ENCODE peak calls at places on chromosomes 6 and 20, in ten cellular contexts. V is uterus, O is right lobe of liver, D is K562, Q is stomach, K is thyroid gland, S is transverse colon, C is adrenal gland, P is endothelial cell of umbilical vein, I is lower leg skin. X is an unnamed sample.

GRCh38 chr20:17036546-17036945 is 190.3 kb upstream of the PCSK2 start:
- DNase-seq in V (no peak), O (no peak), D (no peak), Q (no peak), K (no peak), S (no peak), C (no peak), P (no peak), I (no peak), X (no peak)

GRCh38 chr6:110528051-110528929 is 51.9 kb upstream of the SLC22A16 start:
- DNase-seq in V (peak), O (no peak), D (peak), Q (peak), K (peak), S (peak), C (peak), P (peak), I (no peak), X (peak)

GRCh38 chr20:50580016-50580747 is 70.0 kb downstream of the PTPN1 start:
- DNase-seq in V (peak), O (peak), D (peak), Q (peak), K (peak), S (peak), C (peak), P (peak), I (peak), X (peak)

GRCh38 chr6:10268661-10269060 is 146.2 kb downstream of the TFAP2A start:
- DNase-seq in V (no peak), O (no peak), D (no peak), Q (no peak), K (no peak), S (no peak), C (no peak), P (no peak), I (no peak), X (no peak)

GRCh38 chr20:33561981-33562601 is 72.2 kb downstream of the CBFA2T2 start:
- DNase-seq in V (peak), O (peak), D (peak), Q (peak), K (peak), S (peak), C (peak), P (peak), I (peak), X (peak)

GRCh38 chr6:12477616-12478015 is 187.5 kb downstream of the EDN1 start:
- DNase-seq in V (no peak), O (no peak), D (no peak), Q (no peak), K (no peak), S (no peak), C (no peak), P (no peak), I (no peak), X (no peak)

GRCh38 chr6:139647001-139647400 is 272.6 kb upstream of the CITED2 start:
- DNase-seq in V (no peak), O (no peak), D (no peak), Q (no peak), K (no peak), S (no peak), C (no peak), P (no peak), I (no peak), X (no peak)

GRCh38 chr20:4999788-5000187 is 1.5 kb downstream of the SLC23A2 start:
- DNase-seq in V (no peak), O (no peak), D (no peak), Q (no peak), K (no peak), S (no peak), C (no peak), P (no peak), I (no peak), X (no peak)

GRCh38 chr6:37794825-37795224 is 24.7 kb upstream of the ZFAND3 start:
- DNase-seq in V (no peak), O (no peak), D (no peak), Q (no peak), K (peak), S (no peak), C (no peak), P (no peak), I (no peak), X (no peak)

GRCh38 chr6:100504786-100505737 is 40.3 kb upstream of the SIM1 start:
- DNase-seq in V (no peak), O (no peak), D (no peak), Q (no peak), K (no peak), S (no peak), C (no peak), P (peak), I (no peak), X (peak)

GRCh38 chr20:35171753-35172433 is at the start of gene PROCR:
- DNase-seq in V (peak), O (peak), D (peak), Q (peak), K (peak), S (peak), C (peak), P (peak), I (peak), X (peak)

GRCh38 chr20:15708984-15709598 is 864.2 kb downstream of the KIF16B start:
- DNase-seq in V (no peak), O (peak), D (peak), Q (peak), K (peak), S (peak), C (peak), P (no peak), I (no peak), X (peak)

DNA sequence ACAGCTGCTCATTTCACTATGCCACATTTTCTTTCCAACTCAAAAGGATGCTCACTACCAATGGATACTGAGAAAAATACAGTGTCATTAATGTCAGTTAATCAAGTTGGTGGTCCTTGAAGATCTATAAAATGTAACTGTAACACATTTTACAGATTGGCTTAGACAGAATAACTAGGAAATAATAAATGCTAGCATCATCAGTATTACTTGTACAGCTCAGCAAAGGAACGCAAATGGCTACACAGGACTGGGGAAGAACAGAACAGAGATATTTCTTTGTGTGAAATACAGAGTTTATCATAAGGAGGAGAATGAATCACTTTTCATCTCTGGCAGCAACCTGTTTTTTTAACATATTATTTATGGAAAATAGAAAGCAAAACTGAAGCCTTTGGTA is 8.2 kb upstream of the QKI start:
- DNase-seq in V (no peak), O (no peak), D (no peak), Q (no peak), K (no peak), S (no peak), C (no peak), P (no peak), I (no peak), X (no peak)
- TF ChIP-seq POLR2A in V (no peak), O (no peak), D (no peak), Q (no peak), K (no peak), S (no peak), C (no peak), P (no peak), I (no peak), X (no peak)

GRCh38 chr6:43274916-43275597 is 23.0 kb upstream of the SLC22A7 start:
- DNase-seq in V (no peak), O (peak), D (peak), Q (peak), K (peak), S (peak), C (no peak), P (no peak), I (no peak), X (no peak)
- TF ChIP-seq POLR2A in V (no peak), O (peak), D (no peak), Q (no peak), K (no peak), S (peak), C (no peak), P (no peak), I (no peak), X (no peak)

GRCh38 chr6:35240838-35241801 is 18.4 kb upstream of the ZNF76 start:
- DNase-seq in V (peak), O (peak), D (peak), Q (peak), K (peak), S (peak), C (peak), P (peak), I (peak), X (peak)

GRCh38 chr6:35242486-35242885 is 17.0 kb upstream of the ZNF76 start:
- DNase-seq in V (no peak), O (no peak), D (no peak), Q (no peak), K (no peak), S (no peak), C (no peak), P (no peak), I (no peak), X (no peak)

GRCh38 chr6:35244551-35244950 is 15.0 kb upstream of the ZNF76 start:
- DNase-seq in V (no peak), O (no peak), D (no peak), Q (no peak), K (no peak), S (no peak), C (no peak), P (no peak), I (peak), X (no peak)

GRCh38 chr6:35242906-35243305 is 16.6 kb upstream of the ZNF76 start:
- DNase-seq in V (no peak), O (no peak), D (no peak), Q (no peak), K (no peak), S (no peak), C (no peak), P (no peak), I (no peak), X (no peak)

DNA sequence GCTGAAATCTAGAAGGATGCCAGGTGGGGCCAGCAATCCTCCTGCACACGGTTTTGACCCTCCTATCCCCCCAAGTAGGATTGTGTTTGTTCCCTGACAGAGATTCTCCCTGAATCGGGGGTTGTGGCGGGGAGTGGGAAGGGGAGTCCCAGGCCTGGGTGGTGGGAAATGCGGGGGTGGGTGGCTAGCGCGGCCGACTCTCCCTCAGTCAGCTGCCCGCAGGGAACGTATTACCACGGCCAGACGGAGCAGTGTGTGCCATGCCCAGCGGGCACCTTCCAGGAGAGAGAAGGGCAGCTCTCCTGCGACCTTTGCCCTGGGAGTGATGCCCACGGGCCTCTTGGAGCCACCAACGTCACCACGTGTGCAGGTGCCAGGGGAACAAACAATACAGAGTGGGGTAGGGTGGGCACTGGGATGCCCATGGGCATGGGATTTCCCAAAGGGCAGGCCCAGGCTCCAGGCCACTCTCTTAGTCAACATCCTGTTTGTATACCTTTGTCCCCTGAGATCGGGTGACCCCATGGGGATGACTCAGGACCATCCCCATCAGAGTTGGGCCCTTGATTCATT is 16.1 kb upstream of the ZNF76 start:
- DNase-seq in V (no peak), O (peak), D (no peak), Q (no peak), K (no peak), S (no peak), C (no peak), P (no peak), I (peak), X (no peak)
- TF ChIP-seq POLR2A in V (no peak), O (no peak), D (no peak), Q (no peak), K (no peak), S (no peak), C (no peak), P (no peak), I (no peak), X (no peak)

GRCh38 chr6:130500693-130501092 is 134.9 kb downstream of the TMEM200A start:
- DNase-seq in V (no peak), O (no peak), D (no peak), Q (no peak), K (no peak), S (no peak), C (no peak), P (peak), I (no peak), X (no peak)

GRCh38 chr6:130503146-130503545 is 137.3 kb downstream of the TMEM200A start:
- DNase-seq in V (no peak), O (no peak), D (no peak), Q (no peak), K (no peak), S (no peak), C (no peak), P (no peak), I (no peak), X (no peak)

GRCh38 chr6:130505808-130506207 is 140.0 kb downstream of the TMEM200A start:
- DNase-seq in V (no peak), O (no peak), D (no peak), Q (no peak), K (no peak), S (no peak), C (no peak), P (no peak), I (no peak), X (no peak)
- TF ChIP-seq POLR2A in V (no peak), O (no peak), D (no peak), Q (no peak), K (no peak), S (no peak), C (no peak), P (no peak), I (no peak), X (no peak)

DNA sequence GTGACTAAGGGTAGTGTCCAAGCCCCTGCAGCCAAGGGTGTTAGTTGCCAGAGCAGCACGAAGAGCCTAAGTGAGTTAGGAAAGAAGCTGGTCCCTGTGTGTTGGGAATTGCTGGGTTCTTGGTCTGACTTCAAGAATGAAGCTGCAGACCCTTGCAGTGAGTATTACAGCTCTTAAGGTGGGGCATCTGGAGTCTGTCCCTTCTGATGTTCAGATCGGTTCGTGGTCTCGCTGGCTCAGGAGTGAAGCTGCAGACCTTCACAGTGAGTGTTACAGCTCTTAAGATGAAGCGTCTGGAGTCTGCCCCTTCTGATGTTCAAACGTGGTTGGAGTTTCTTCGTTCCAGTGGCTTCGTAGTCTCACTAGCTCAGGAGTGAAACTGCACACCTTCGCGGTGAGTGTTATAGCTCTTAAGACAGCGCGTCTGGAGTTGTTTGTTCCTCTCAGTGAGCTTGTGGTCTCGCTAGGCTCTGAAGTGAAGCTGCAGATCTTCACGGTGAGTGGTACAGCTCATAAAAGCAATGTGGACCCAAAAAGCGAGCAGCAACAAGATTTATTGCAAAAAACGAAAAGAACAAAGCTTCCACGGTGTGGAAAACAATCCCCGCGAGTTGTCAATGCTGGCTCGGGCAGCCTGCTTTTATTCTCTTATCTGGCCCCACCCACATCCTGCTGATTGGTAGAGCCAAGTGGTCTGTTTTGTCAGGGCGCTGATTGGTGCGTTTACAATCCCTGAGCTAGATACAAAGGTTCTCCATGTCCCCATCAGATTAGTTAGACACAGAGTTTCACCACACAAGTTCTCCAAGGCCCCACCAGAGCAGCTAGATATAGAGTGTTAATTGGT is 31.8 kb downstream of the PXDC1 start:
- DNase-seq in V (no peak), O (no peak), D (no peak), Q (no peak), K (peak), S (no peak), C (no peak), P (no peak), I (peak), X (no peak)
- TF ChIP-seq POLR2A in V (no peak), O (no peak), D (no peak), Q (no peak), K (no peak), S (no peak), C (no peak), P (peak), I (no peak), X (no peak)

DNA sequence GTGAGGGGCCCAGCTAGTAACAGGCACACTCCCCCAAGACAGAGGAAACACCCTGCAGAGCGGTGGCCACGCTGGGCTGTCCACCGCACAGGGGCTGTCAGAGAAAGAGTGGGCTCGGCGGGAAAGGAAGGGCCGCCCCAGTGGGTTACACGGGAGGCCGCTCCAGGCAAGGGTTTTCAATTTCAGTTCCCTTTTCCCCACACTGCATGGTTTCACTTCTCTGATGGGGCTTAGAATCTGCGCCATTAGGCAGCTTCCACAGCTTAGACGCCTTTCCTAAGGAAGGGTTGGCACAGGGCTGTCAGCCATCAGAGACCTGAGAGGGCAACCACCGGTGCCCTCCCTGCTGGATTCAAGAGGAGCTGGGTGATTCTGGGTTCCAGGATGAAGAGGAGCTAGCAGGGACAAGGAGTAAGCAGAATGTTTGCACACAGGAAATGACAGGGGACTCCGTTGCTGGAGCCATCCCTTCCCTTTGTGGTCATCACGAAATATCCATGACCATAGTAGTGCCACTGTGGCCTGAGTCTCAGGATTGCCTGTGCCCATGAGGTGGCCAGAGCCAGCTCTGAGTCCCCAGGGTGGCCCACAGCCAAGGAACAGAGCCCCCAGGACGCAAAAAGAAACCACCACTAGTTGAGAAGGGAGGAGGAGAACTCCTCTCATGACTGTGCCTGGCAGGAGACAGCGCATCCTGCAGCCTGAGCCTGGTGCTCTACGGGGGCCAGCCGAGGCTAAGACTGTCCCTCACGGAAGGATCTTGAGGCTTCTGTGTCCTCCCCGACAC is 282.6 kb downstream of the NRN1 start:
- DNase-seq in V (no peak), O (no peak), D (no peak), Q (no peak), K (no peak), S (peak), C (peak), P (no peak), I (no peak), X (no peak)
- TF ChIP-seq POLR2A in V (no peak), O (no peak), D (no peak), Q (no peak), K (no peak), S (no peak), C (no peak), P (no peak), I (no peak), X (no peak)

GRCh38 chr6:43608310-43608763 is 20.7 kb downstream of the GTPBP2 start:
- DNase-seq in V (peak), O (peak), D (peak), Q (peak), K (peak), S (peak), C (peak), P (peak), I (peak), X (peak)
- TF ChIP-seq POLR2A in V (no peak), O (no peak), D (no peak), Q (no peak), K (no peak), S (no peak), C (no peak), P (no peak), I (no peak), X (no peak)

GRCh38 chr6:27867941-27868705 is 44.1 kb downstream of the OR2B2 start:
- DNase-seq in V (no peak), O (no peak), D (no peak), Q (no peak), K (no peak), S (no peak), C (no peak), P (peak), I (no peak), X (no peak)

GRCh38 chr6:27872634-27873028 is 39.6 kb downstream of the OR2B2 start:
- DNase-seq in V (no peak), O (no peak), D (no peak), Q (no peak), K (no peak), S (no peak), C (no peak), P (no peak), I (no peak), X (no peak)

GRCh38 chr6:27870486-27870885 is 41.7 kb downstream of the OR2B2 start:
- DNase-seq in V (no peak), O (no peak), D (no peak), Q (no peak), K (no peak), S (no peak), C (no peak), P (no peak), I (no peak), X (no peak)

GRCh38 chr6:27873101-27874030 is 38.8 kb downstream of the OR2B2 start:
- DNase-seq in V (peak), O (peak), D (no peak), Q (peak), K (peak), S (peak), C (peak), P (peak), I (peak), X (no peak)

DNA sequence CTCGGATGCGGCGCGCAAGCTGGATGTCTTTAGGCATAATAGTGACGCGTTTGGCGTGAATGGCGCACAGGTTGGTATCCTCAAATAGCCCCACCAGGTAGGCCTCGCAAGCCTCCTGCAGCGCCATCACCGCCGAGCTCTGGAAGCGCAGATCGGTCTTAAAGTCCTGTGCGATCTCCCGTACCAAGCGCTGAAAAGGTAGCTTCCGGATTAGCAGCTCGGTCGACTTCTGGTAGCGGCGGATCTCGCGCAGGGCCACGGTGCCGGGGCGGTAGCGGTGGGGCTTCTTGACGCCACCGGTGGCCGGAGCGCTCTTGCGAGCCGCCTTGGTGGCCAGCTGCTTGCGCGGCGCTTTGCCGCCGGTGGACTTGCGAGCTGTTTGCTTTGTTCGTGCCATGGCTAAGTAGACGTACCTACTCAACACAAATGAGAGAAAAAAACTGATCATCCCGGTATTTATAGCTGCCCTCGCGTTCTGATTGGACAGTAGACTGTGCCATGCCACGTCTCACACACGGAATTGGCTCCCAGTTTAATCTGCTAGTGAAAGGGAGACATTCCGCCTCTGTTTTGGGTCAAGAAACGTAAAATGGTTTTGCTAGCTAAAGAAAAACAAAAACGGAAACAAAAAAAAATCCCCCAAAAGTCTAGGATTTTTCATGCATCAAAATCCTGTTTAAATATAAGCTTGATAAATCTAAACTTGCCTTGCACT is 40.1 kb downstream of the OR2B2 start:
- DNase-seq in V (peak), O (peak), D (no peak), Q (peak), K (peak), S (peak), C (peak), P (peak), I (peak), X (no peak)
- TF ChIP-seq POLR2A in V (peak), O (peak), D (no peak), Q (no peak), K (peak), S (peak), C (peak), P (peak), I (no peak), X (peak)

GRCh38 chr20:45938727-45939438 is 4.4 kb downstream of the PCIF1 start:
- DNase-seq in V (no peak), O (no peak), D (no peak), Q (no peak), K (no peak), S (no peak), C (no peak), P (no peak), I (no peak), X (no peak)
- TF ChIP-seq POLR2A in V (no peak), O (no peak), D (no peak), Q (no peak), K (no peak), S (no peak), C (no peak), P (no peak), I (no peak), X (no peak)

GRCh38 chr20:329325-329695 is 4.0 kb downstream of the SOX12 start:
- DNase-seq in V (no peak), O (no peak), D (no peak), Q (no peak), K (no peak), S (no peak), C (no peak), P (peak), I (no peak), X (no peak)
- TF ChIP-seq POLR2A in V (no peak), O (no peak), D (no peak), Q (no peak), K (no peak), S (no peak), C (no peak), P (no peak), I (no peak), X (no peak)